ENCODE peak calls at places on chromosomes 6 and 20, in four cellular contexts. A is psoas muscle, S is right lobe of liver, F is PC-3. M is an unnamed sample.

GRCh38 chr6:25219147-25219546 is 60.0 kb upstream of the CARMIL1 start:
- DNase-seq in A (no peak), S (no peak), F (no peak), M (no peak)

GRCh38 chr20:62952373-62953166 is at the start of gene SLC17A9:
- DNase-seq in A (peak), S (peak), F (no peak), M (peak)

GRCh38 chr6:17007749-17008148 is 94.1 kb upstream of the STMND1 start:
- DNase-seq in A (no peak), S (no peak), F (no peak), M (no peak)

GRCh38 chr6:44829811-44830210 is 442.3 kb downstream of the CDC5L start:
- DNase-seq in A (no peak), S (no peak), F (no peak), M (no peak)

GRCh38 chr6:139647001-139647400 is 272.6 kb upstream of the CITED2 start:
- DNase-seq in A (no peak), S (no peak), F (no peak), M (no peak)

GRCh38 chr6:100426241-100426640 is 38.5 kb downstream of the SIM1 start:
- DNase-seq in A (no peak), S (no peak), F (no peak), M (no peak)

GRCh38 chr6:131107166-131107565 is 28.1 kb upstream of the AKAP7 start:
- DNase-seq in A (no peak), S (no peak), F (peak), M (no peak)

GRCh38 chr20:15498926-15499325 is 1074.3 kb downstream of the KIF16B start:
- DNase-seq in A (no peak), S (no peak), F (no peak), M (no peak)

GRCh38 chr6:159729598-159729997 is 2.3 kb downstream of the WTAP start:
- DNase-seq in A (peak), S (no peak), F (no peak), M (peak)

GRCh38 chr6:81909981-81910910 is 157.8 kb upstream of the TENT5A start:
- DNase-seq in A (no peak), S (no peak), F (no peak), M (no peak)

GRCh38 chr6:81475646-81476045 is 276.8 kb downstream of the TENT5A start:
- DNase-seq in A (no peak), S (no peak), F (no peak), M (no peak)

GRCh38 chr20:54474866-54475265 is 527 bp upstream of the DOK5 start:
- DNase-seq in A (no peak), S (no peak), F (no peak), M (no peak)

GRCh38 chr6:21109421-21110178 is 484.0 kb upstream of the SOX4 start:
- DNase-seq in A (no peak), S (no peak), F (peak), M (no peak)

GRCh38 chr20:62924567-62925419 is 1.5 kb downstream of the DIDO1 start:
- DNase-seq in A (no peak), S (peak), F (peak), M (peak)

GRCh38 chr6:44676826-44677433 is 289.4 kb downstream of the CDC5L start:
- DNase-seq in A (no peak), S (no peak), F (peak), M (no peak)

GRCh38 chr6:128528241-128528640 is 7.8 kb upstream of the PTPRK start:
- DNase-seq in A (no peak), S (no peak), F (no peak), M (no peak)

GRCh38 chr6:107115695-107116327 is 496 bp upstream of the BEND3 start:
- DNase-seq in A (no peak), S (peak), F (peak), M (peak)

GRCh38 chr6:165231581-165232276 is 77.7 kb downstream of the C6orf118 start:
- DNase-seq in A (no peak), S (no peak), F (peak), M (no peak)

GRCh38 chr6:37536462-37537225 is 37.0 kb upstream of the CCDC167 start:
- DNase-seq in A (no peak), S (no peak), F (no peak), M (no peak)

GRCh38 chr6:117928833-117929232 is 21.8 kb downstream of the SLC35F1 start:
- DNase-seq in A (no peak), S (no peak), F (no peak), M (peak)

GRCh38 chr6:111842891-111843290 is 30.4 kb downstream of the FYN start:
- DNase-seq in A (no peak), S (no peak), F (no peak), M (no peak)

GRCh38 chr6:111843347-111844147 is 29.7 kb downstream of the FYN start:
- DNase-seq in A (no peak), S (no peak), F (no peak), M (no peak)

GRCh38 chr6:111840821-111841220 is 32.4 kb downstream of the FYN start:
- DNase-seq in A (no peak), S (no peak), F (no peak), M (no peak)

GRCh38 chr6:111842271-111842822 is 30.9 kb downstream of the FYN start:
- DNase-seq in A (no peak), S (no peak), F (no peak), M (no peak)

DNA sequence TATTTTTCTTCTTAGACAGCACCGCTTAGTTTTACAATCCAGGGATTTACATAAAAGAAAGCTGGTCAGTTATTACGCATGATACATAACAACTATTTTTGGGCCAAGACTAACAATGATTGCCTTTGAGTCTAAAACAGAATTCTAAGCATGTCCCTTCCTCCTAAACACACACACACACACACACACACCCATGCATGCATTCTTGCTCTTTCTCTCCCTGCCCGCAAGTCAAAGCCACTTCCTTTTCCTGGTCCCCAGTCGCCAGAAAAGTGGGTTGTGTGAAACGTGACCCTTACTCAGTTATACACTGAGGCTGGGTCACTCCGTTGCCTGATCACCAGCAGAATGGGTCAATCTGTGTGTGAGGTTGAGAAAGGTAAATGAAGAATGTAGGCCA is 31.4 kb downstream of the FYN start:
- DNase-seq in A (no peak), S (no peak), F (no peak), M (peak)
- H3K27ac ChIP-seq in A (no peak), S (no peak), F (no peak), M (no peak)

GRCh38 chr6:121607716-121608115 is 172.3 kb downstream of the GJA1 start:
- DNase-seq in A (no peak), S (no peak), F (no peak), M (no peak)
- H3K4me3 ChIP-seq in A (no peak), S (no peak), F (no peak), M (no peak)

GRCh38 chr6:35053701-35054100 is 87.4 kb downstream of the TCP11 start:
- DNase-seq in A (no peak), S (no peak), F (no peak), M (no peak)
- H3K27ac ChIP-seq in A (peak), S (no peak), F (no peak), M (no peak)

GRCh38 chr20:32010666-32011065 is 428 bp downstream of the CCM2L start:
- DNase-seq in A (no peak), S (no peak), F (no peak), M (no peak)
- H3K4me3 ChIP-seq in A (peak), S (no peak), F (no peak), M (no peak)

GRCh38 chr20:8020314-8021079 is 936 bp upstream of the TMX4 start:
- DNase-seq in A (no peak), S (no peak), F (peak), M (peak)

GRCh38 chr20:8018928-8019177 is 708 bp downstream of the TMX4 start:
- DNase-seq in A (no peak), S (no peak), F (no peak), M (no peak)

GRCh38 chr20:8021541-8022269 is 2.1 kb upstream of the TMX4 start:
- DNase-seq in A (no peak), S (no peak), F (no peak), M (no peak)

GRCh38 chr20:8019998-8020247 is 362 bp upstream of the TMX4 start:
- DNase-seq in A (no peak), S (no peak), F (no peak), M (no peak)

GRCh38 chr20:8019178-8019997 is at the start of gene TMX4:
- DNase-seq in A (peak), S (peak), F (peak), M (peak)
- H3K27ac ChIP-seq in A (peak), S (peak), F (peak), M (peak)

M was measured in HL-60.